ENCODE peak calls at places on chromosomes 2 and 18, in four cellular contexts. C is SK-N-SH, T is PC-9, X is H9. V is an unnamed sample. For H3K4me1, the result is how much of the 10 kb centered on the place peaks cover.

GRCh38 chr2:229431331-229431954 is 160.4 kb upstream of the PID1 start:
- DNase-seq in C (peak), X (no peak), T (peak), V (peak)

GRCh38 chr2:204008352-204008751 is 71.8 kb downstream of the ICOS start:
- DNase-seq in C (no peak), X (no peak), T (no peak), V (no peak)

GRCh38 chr2:173851256-173851655 is 113.9 kb downstream of the SP3 start:
- DNase-seq in C (peak), T (no peak), X (no peak), V (no peak)

GRCh38 chr2:3001595-3002184 is 375.9 kb downstream of the EIPR1 start:
- DNase-seq in X (no peak), T (no peak), C (no peak), V (no peak)

GRCh38 chr2:3666613-3666975 is 8.6 kb downstream of the ALLC start:
- DNase-seq in T (no peak), C (no peak), X (no peak), V (no peak)

GRCh38 chr2:241010531-241011295 is 12.3 kb downstream of the SNED1 start:
- DNase-seq in C (peak), T (no peak), X (no peak), V (no peak)

GRCh38 chr2:71882949-71883472 is 264.7 kb downstream of the CYP26B1 start:
- DNase-seq in C (peak), X (peak), T (peak), V (peak)

GRCh38 chr2:232325324-232326273 is 53.0 kb upstream of the ALPP start:
- DNase-seq in X (peak), T (no peak), C (peak), V (no peak)

GRCh38 chr2:128536925-128537620 is 218.4 kb upstream of the HS6ST1 start:
- DNase-seq in T (peak), X (peak), C (no peak), V (no peak)

GRCh38 chr2:101821828-101822458 is 124.4 kb downstream of the MAP4K4 start:
- DNase-seq in C (no peak), T (peak), X (no peak), V (no peak)

GRCh38 chr2:97657986-97658690 is 5.7 kb downstream of the ACTR1B start:
- DNase-seq in X (no peak), C (no peak), T (peak), V (no peak)

GRCh38 chr2:111669928-111670695 is 213.9 kb downstream of the ANAPC1 start:
- DNase-seq in C (no peak), X (no peak), T (no peak), V (no peak)

GRCh38 chr2:17518212-17519154 is at the start of gene RAD51AP2:
- DNase-seq in X (peak), T (peak), C (peak), V (no peak)

GRCh38 chr2:29011650-29012060 is 30.6 kb downstream of the TOGARAM2 start:
- DNase-seq in X (no peak), C (peak), T (no peak), V (no peak)

GRCh38 chr2:36731941-36732700 is 35.6 kb downstream of the VIT start:
- DNase-seq in X (no peak), T (peak), C (peak), V (no peak)

GRCh38 chr18:46097853-46098615 is at the start of gene ATP5F1A:
- DNase-seq in T (peak), C (peak), X (peak), V (no peak)

GRCh38 chr2:224366269-224366668 is 35.6 kb downstream of the FAM124B start:
- DNase-seq in X (no peak), T (no peak), C (no peak), V (no peak)

GRCh38 chr2:36356990-36357505 is 1.5 kb downstream of the CRIM1 start:
- DNase-seq in X (no peak), T (peak), C (peak), V (no peak)

GRCh38 chr2:63853527-63854310 is 12.0 kb downstream of the UGP2 start:
- DNase-seq in X (no peak), C (no peak), T (no peak), V (no peak)

GRCh38 chr18:47775961-47776360 is 154.5 kb downstream of the SMAD2 start:
- DNase-seq in T (no peak), X (no peak), C (no peak), V (no peak)

GRCh38 chr2:98461650-98462049 is 17.0 kb downstream of the INPP4A start:
- DNase-seq in X (no peak), T (no peak), C (no peak), V (no peak)

GRCh38 chr2:26757873-26758789 is 6.0 kb upstream of the SLC35F6 start:
- DNase-seq in T (peak), C (peak), X (peak), V (peak)

GRCh38 chr18:77102246-77103040 is 30.1 kb downstream of the MBP start:
- DNase-seq in C (peak), X (no peak), T (peak), V (no peak)

GRCh38 chr2:62119313-62119969 is 76.5 kb upstream of the B3GNT2 start:
- DNase-seq in T (no peak), C (no peak), X (no peak), V (no peak)

GRCh38 chr2:239249781-239250180 is 151.0 kb downstream of the HDAC4 start:
- DNase-seq in T (no peak), X (no peak), C (no peak), V (no peak)

GRCh38 chr2:154556607-154557006 is 141.9 kb upstream of the KCNJ3 start:
- DNase-seq in T (no peak), C (no peak), X (no peak), V (no peak)

GRCh38 chr2:31785876-31786275 is 205.1 kb upstream of the SRD5A2 start:
- DNase-seq in T (no peak), C (no peak), X (no peak), V (no peak)

GRCh38 chr2:111169268-111169667 is 48.6 kb downstream of the BCL2L11 start:
- DNase-seq in X (no peak), C (no peak), T (no peak), V (no peak)

GRCh38 chr2:101234169-101234938 is 18.3 kb upstream of the CNOT11 start:
- DNase-seq in C (no peak), T (no peak), X (no peak), V (no peak)

GRCh38 chr2:218394298-218395089 is 5.2 kb upstream of the CTDSP1 start:
- DNase-seq in X (no peak), T (no peak), C (peak), V (no peak)

GRCh38 chr2:218392891-218393462 is 6.7 kb upstream of the CTDSP1 start:
- DNase-seq in X (no peak), T (no peak), C (peak), V (no peak)

GRCh38 chr2:218395090-218395444 is 4.6 kb upstream of the CTDSP1 start:
- DNase-seq in T (no peak), C (no peak), X (no peak), V (no peak)

GRCh38 chr2:218392459-218392858 is 7.2 kb upstream of the CTDSP1 start:
- DNase-seq in X (no peak), T (no peak), C (no peak), V (no peak)

GRCh38 chr2:218393750-218394290 is 5.8 kb upstream of the CTDSP1 start:
- DNase-seq in X (peak), C (peak), T (no peak), V (no peak)
- H3K4me1 ChIP-seq in X (under half), C (under half), T (under half), V (under half)

GRCh38 chr18:32771871-32772499 is 838 bp downstream of the KLHL14 start:
- DNase-seq in X (peak), C (peak), T (no peak), V (no peak)
- H2AFZ ChIP-seq in X (no peak), C (no peak), T (no peak), V (no peak)

GRCh38 chr2:167275066-167275465 is 386.8 kb downstream of the XIRP2 start:
- DNase-seq in T (no peak), C (no peak), X (peak), V (no peak)
- H3K4me1 ChIP-seq in T (under half), C (under half), X (under half), V (under half)

GRCh38 chr2:182447843-182448242 is 21.0 kb upstream of the PDE1A start:
- DNase-seq in C (no peak), X (no peak), T (no peak), V (no peak)

GRCh38 chr2:182446087-182446486 is 19.3 kb upstream of the PDE1A start:
- DNase-seq in T (no peak), C (no peak), X (no peak), V (no peak)

GRCh38 chr2:182445566-182445965 is 18.7 kb upstream of the PDE1A start:
- DNase-seq in X (no peak), T (no peak), C (no peak), V (no peak)

GRCh38 chr2:182448371-182448770 is 21.5 kb upstream of the PDE1A start:
- DNase-seq in X (no peak), T (no peak), C (no peak), V (no peak)

DNA sequence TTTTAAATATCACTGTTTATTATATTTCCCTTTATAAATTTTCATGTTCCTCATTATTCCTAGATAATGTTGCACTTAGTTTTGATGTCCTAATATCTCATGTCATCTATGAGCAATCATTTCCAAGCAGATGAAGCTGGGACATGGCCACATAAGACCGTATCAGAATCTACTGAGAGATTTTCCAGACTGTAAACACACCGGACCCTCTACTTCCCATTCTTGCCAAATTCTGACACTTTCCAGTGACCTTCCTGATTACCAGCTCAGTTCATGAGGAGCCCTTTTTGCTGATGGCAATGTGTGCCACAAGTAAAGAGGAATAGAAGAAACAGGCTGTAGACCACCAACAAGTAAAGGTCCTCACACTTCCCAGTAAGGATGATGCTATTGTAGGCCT is 20.3 kb upstream of the PDE1A start:
- DNase-seq in C (no peak), T (no peak), X (no peak), V (no peak)
- H2AFZ ChIP-seq in C (no peak), T (no peak), X (no peak), V (no peak)

GRCh38 chr2:40283111-40283909 is 168.6 kb downstream of the SLC8A1 start:
- DNase-seq in T (no peak), C (no peak), X (no peak), V (no peak)
- H3K4me1 ChIP-seq in T (under half), C (under half), X (under half), V (under half)

DNA sequence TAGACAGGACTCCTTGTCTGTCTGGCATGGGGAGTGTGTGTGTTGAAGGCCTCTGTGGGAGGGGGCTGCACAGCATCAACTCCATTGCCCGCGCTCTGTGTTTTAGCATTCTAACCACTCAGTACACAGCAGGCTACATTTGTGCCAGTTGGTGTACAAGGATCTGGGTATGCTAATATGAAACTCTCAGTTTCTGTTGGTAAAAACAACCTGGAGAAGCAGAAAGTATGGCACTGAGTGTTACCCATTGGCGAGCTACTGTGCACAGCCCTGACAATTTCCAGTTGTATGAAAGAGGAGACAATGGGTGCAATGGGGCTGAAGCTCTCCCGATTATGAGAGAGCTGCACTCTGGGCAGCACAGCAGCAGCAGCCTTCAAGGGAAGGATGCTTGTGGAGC is 443.7 kb downstream of the CBLN2 start:
- DNase-seq in C (no peak), T (no peak), X (no peak), V (no peak)
- H2AFZ ChIP-seq in C (no peak), T (no peak), X (no peak), V (no peak)

GRCh38 chr2:118969734-118970395 is 27.9 kb downstream of the MARCO start:
- DNase-seq in T (peak), C (no peak), X (no peak), V (no peak)
- H3K4me1 ChIP-seq in T (half or more), C (under half), X (under half), V (under half)

GRCh38 chr2:144580521-144581153 is 60.7 kb upstream of the ZEB2 start:
- DNase-seq in T (no peak), X (no peak), C (peak), V (no peak)

GRCh38 chr2:144587306-144587705 is 67.4 kb upstream of the ZEB2 start:
- DNase-seq in C (no peak), X (no peak), T (no peak), V (no peak)

GRCh38 chr2:144583741-144584453 is 64.0 kb upstream of the ZEB2 start:
- DNase-seq in X (no peak), C (no peak), T (no peak), V (peak)

GRCh38 chr2:144582651-144583361 is 62.9 kb upstream of the ZEB2 start:
- DNase-seq in X (no peak), C (no peak), T (no peak), V (no peak)

DNA sequence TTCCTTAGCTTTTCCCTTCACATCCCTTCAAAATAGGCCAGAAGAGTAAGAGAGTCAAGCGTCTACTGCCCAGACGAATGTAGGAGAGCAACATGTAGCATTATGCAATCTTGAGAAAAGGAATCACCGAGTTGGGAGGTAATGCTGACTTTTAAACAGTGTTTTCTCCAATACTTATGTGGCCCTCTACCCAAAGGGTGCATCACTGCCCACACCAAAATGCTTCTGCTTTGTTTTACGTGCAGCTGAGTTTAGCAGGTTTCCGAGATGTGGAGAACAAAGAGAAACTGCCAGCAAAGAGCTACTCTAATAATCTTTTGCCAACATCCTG is 63.4 kb upstream of the ZEB2 start:
- DNase-seq in T (no peak), X (no peak), C (no peak), V (no peak)
- H2AFZ ChIP-seq in T (no peak), X (no peak), C (no peak), V (no peak)

DNA sequence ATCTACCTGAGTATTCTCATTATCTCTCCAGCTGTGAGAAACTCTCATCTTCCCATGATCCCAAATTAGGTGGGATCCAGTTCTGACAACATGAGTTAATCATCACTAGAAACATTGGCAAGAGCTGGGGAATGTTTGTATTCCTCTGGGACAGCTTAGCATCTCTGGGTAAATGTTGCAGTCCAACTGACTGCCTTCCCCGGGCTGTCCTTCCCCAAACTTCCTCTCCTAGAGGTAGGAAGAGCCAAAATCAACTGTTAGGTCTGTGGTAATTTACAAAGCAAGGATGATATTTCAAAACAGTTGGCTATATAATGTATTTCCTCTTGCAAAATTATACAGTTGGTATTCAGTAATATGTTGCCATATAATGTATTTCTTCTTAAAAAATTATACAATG is 148.5 kb downstream of the MGAT5 start:
- DNase-seq in X (no peak), C (no peak), T (no peak), V (no peak)
- H3K4me1 ChIP-seq in X (under half), C (under half), T (under half), V (under half)